ENCODE peak calls at places on chromosomes 4 and X, in ten cellular contexts. I is stomach, Q is lower lobe of right lung, K is upper lobe of left lung, G is BJ, B is brain microvascular endothelial cell, N is nephron progenitor cell, S is endothelial cell, W is lung, U is choroid plexus epithelial cell. M is an unnamed sample.

GRCh38 chr4:153620352-153620751 is 63.7 kb upstream of the TLR2 start:
- DNase-seq in I (no peak), Q (no peak), K (no peak), G (peak), B (no peak), N (no peak), S (no peak), W (no peak), U (peak), M (no peak)

GRCh38 chrX:70470850-70471289 is 26.2 kb downstream of the DLG3 start:
- DNase-seq in I (no peak), Q (no peak), K (no peak), G (no peak), B (no peak), N (no peak), S (no peak), W (no peak), U (no peak), M (no peak)

GRCh38 chr4:128635141-128635911 is 174.2 kb upstream of the JADE1 start:
- DNase-seq in I (peak), Q (peak), K (peak), G (no peak), B (no peak), N (no peak), S (no peak), W (peak), U (peak), M (no peak)

GRCh38 chr4:83010111-83010521 is 507 bp downstream of the LIN54 start:
- DNase-seq in I (no peak), Q (no peak), K (no peak), G (no peak), B (peak), N (no peak), S (no peak), W (no peak), U (peak), M (peak)

GRCh38 chr4:27000122-27000521 is 139.5 kb downstream of the STIM2 start:
- DNase-seq in I (no peak), Q (no peak), K (no peak), G (no peak), B (no peak), N (no peak), S (no peak), W (no peak), U (no peak), M (no peak)

GRCh38 chr4:106409901-106410889 is 41.6 kb upstream of the GIMD1 start:
- DNase-seq in I (no peak), Q (no peak), K (no peak), G (no peak), B (no peak), N (no peak), S (no peak), W (no peak), U (no peak), M (no peak)

GRCh38 chr4:73675623-73676022 is 55.4 kb upstream of the RASSF6 start:
- DNase-seq in I (no peak), Q (no peak), K (no peak), G (no peak), B (no peak), N (no peak), S (no peak), W (no peak), U (no peak), M (no peak)

GRCh38 chr4:128913228-128913627 is 103.7 kb downstream of the JADE1 start:
- DNase-seq in I (no peak), Q (no peak), K (no peak), G (no peak), B (no peak), N (no peak), S (no peak), W (no peak), U (no peak), M (peak)

GRCh38 chr4:19791422-19792113 is 460.1 kb upstream of the SLIT2 start:
- DNase-seq in I (no peak), Q (no peak), K (no peak), G (no peak), B (peak), N (no peak), S (no peak), W (no peak), U (peak), M (no peak)

GRCh38 chr4:120096508-120097297 is 30.1 kb upstream of the MAD2L1 start:
- DNase-seq in I (no peak), Q (no peak), K (no peak), G (no peak), B (no peak), N (no peak), S (no peak), W (no peak), U (no peak), M (no peak)

GRCh38 chrX:150879855-150880807 is 18.3 kb downstream of the CD99L2 start:
- DNase-seq in I (no peak), Q (no peak), K (no peak), G (no peak), B (no peak), N (no peak), S (no peak), W (no peak), U (no peak), M (no peak)

GRCh38 chr4:41885456-41885855 is 49.8 kb upstream of the TMEM33 start:
- DNase-seq in I (no peak), Q (no peak), K (no peak), G (no peak), B (no peak), N (no peak), S (no peak), W (no peak), U (no peak), M (no peak)

GRCh38 chr4:175147233-175147632 is 229.1 kb downstream of the ADAM29 start:
- DNase-seq in I (no peak), Q (no peak), K (no peak), G (no peak), B (no peak), N (no peak), S (no peak), W (no peak), U (no peak), M (no peak)

GRCh38 chr4:176425035-176425434 is 105.3 kb downstream of the SPCS3 start:
- DNase-seq in I (no peak), Q (no peak), K (no peak), G (no peak), B (no peak), N (no peak), S (no peak), W (no peak), U (peak), M (no peak)

GRCh38 chr4:119521306-119521705 is 107.3 kb downstream of the PDE5A start:
- DNase-seq in I (no peak), Q (no peak), K (no peak), G (no peak), B (no peak), N (no peak), S (no peak), W (no peak), U (no peak), M (no peak)

GRCh38 chr4:186854256-186854655 is 130.6 kb upstream of the FAT1 start:
- DNase-seq in I (no peak), Q (no peak), K (no peak), G (no peak), B (no peak), N (no peak), S (no peak), W (no peak), U (peak), M (no peak)

GRCh38 chrX:54116391-54116790 is 66.7 kb downstream of the FAM120C start:
- DNase-seq in I (no peak), Q (no peak), K (no peak), G (no peak), B (no peak), N (no peak), S (no peak), W (no peak), U (no peak), M (no peak)

GRCh38 chr4:159049780-159050375 is 53.0 kb upstream of the RAPGEF2 start:
- DNase-seq in I (no peak), Q (no peak), K (no peak), G (no peak), B (no peak), N (no peak), S (no peak), W (no peak), U (no peak), M (no peak)

GRCh38 chrX:104288961-104289360 is 34.2 kb upstream of the ESX1 start:
- DNase-seq in I (no peak), Q (no peak), K (no peak), G (no peak), B (no peak), N (no peak), S (no peak), W (no peak), U (no peak), M (no peak)

GRCh38 chr4:16524379-16524778 is 298.1 kb upstream of the TAPT1 start:
- DNase-seq in I (no peak), Q (no peak), K (no peak), G (no peak), B (no peak), N (no peak), S (no peak), W (no peak), U (no peak), M (no peak)

GRCh38 chr4:172688536-172688935 is 480.1 kb upstream of the GALNT7 start:
- DNase-seq in I (no peak), Q (no peak), K (no peak), G (no peak), B (no peak), N (no peak), S (no peak), W (no peak), U (peak), M (no peak)

GRCh38 chr4:663438-664428 is 10.3 kb downstream of the ATP5ME start:
- DNase-seq in I (peak), Q (peak), K (peak), G (no peak), B (no peak), N (peak), S (peak), W (peak), U (no peak), M (peak)

GRCh38 chrX:41334866-41335589 is 1.1 kb downstream of the DDX3X start:
- DNase-seq in I (peak), Q (peak), K (peak), G (no peak), B (peak), N (peak), S (peak), W (peak), U (peak), M (peak)

GRCh38 chr4:28225689-28226353 is 1365.2 kb downstream of the STIM2 start:
- DNase-seq in I (no peak), Q (no peak), K (no peak), G (no peak), B (no peak), N (no peak), S (no peak), W (no peak), U (peak), M (no peak)

GRCh38 chr4:158042591-158043030 is 130.2 kb downstream of the GASK1B start:
- DNase-seq in I (no peak), Q (no peak), K (no peak), G (peak), B (no peak), N (no peak), S (no peak), W (no peak), U (peak), M (no peak)

GRCh38 chr4:123659759-123660158 is 263.2 kb downstream of the SPRY1 start:
- DNase-seq in I (no peak), Q (no peak), K (no peak), G (no peak), B (no peak), N (no peak), S (no peak), W (no peak), U (peak), M (no peak)

GRCh38 chr4:7195546-7196282 is 3.4 kb downstream of the SORCS2 start:
- DNase-seq in I (no peak), Q (no peak), K (no peak), G (no peak), B (peak), N (no peak), S (no peak), W (no peak), U (peak), M (no peak)

GRCh38 chr4:153643406-153644016 is 40.6 kb upstream of the TLR2 start:
- DNase-seq in I (no peak), Q (no peak), K (no peak), G (peak), B (peak), N (no peak), S (no peak), W (no peak), U (peak), M (peak)

GRCh38 chr4:172985552-172985951 is 183.1 kb upstream of the GALNT7 start:
- DNase-seq in I (no peak), Q (no peak), K (no peak), G (no peak), B (no peak), N (no peak), S (no peak), W (no peak), U (no peak), M (no peak)

GRCh38 chrX:140821280-140821679 is 111.7 kb downstream of the LINC00632 start:
- DNase-seq in I (no peak), Q (no peak), K (no peak), G (no peak), B (no peak), N (no peak), S (no peak), W (no peak), U (no peak), M (no peak)

GRCh38 chr4:184475096-184475461 is 729 bp upstream of the IRF2 start:
- DNase-seq in I (peak), Q (peak), K (peak), G (no peak), B (peak), N (peak), S (peak), W (peak), U (peak), M (peak)

GRCh38 chr4:111689214-111689613 is 456.0 kb upstream of the FAM241A start:
- DNase-seq in I (no peak), Q (no peak), K (peak), G (peak), B (no peak), N (no peak), S (no peak), W (peak), U (peak), M (no peak)

GRCh38 chr4:187006189-187006618 is 282.5 kb upstream of the FAT1 start:
- DNase-seq in I (no peak), Q (no peak), K (no peak), G (no peak), B (no peak), N (no peak), S (no peak), W (no peak), U (peak), M (no peak)

GRCh38 chr4:86791126-86791525 is 58.1 kb downstream of the SLC10A6 start:
- DNase-seq in I (no peak), Q (no peak), K (no peak), G (no peak), B (no peak), N (no peak), S (peak), W (no peak), U (no peak), M (no peak)

GRCh38 chr4:3042226-3042625 is 32.1 kb downstream of the HTT-AS start:
- DNase-seq in I (no peak), Q (no peak), K (no peak), G (no peak), B (no peak), N (no peak), S (no peak), W (no peak), U (no peak), M (no peak)

GRCh38 chrX:16743604-16744325 is 24.4 kb downstream of the SYAP1 start:
- DNase-seq in I (no peak), Q (no peak), K (no peak), G (no peak), B (peak), N (no peak), S (no peak), W (no peak), U (peak), M (no peak)

GRCh38 chr4:8908206-8908893 is 36.7 kb upstream of the HMX1 start:
- DNase-seq in I (peak), Q (peak), K (peak), G (no peak), B (no peak), N (no peak), S (no peak), W (no peak), U (no peak), M (no peak)

GRCh38 chrX:117641913-117642656 is 474.5 kb downstream of the KLHL13 start:
- DNase-seq in I (no peak), Q (no peak), K (no peak), G (no peak), B (no peak), N (no peak), S (no peak), W (no peak), U (no peak), M (no peak)
- TF ChIP-seq CTCF in I (no peak), Q (no peak), K (no peak), G (no peak), B (no peak), N (no peak), S (no peak), W (no peak), U (no peak), M (no peak)

GRCh38 chr4:152103181-152103901 is 342.5 kb upstream of the GATB start:
- DNase-seq in I (no peak), Q (no peak), K (no peak), G (no peak), B (no peak), N (no peak), S (no peak), W (no peak), U (no peak), M (no peak)
- TF ChIP-seq CTCF in I (no peak), Q (no peak), K (no peak), G (no peak), B (no peak), N (no peak), S (no peak), W (no peak), U (no peak), M (no peak)

DNA sequence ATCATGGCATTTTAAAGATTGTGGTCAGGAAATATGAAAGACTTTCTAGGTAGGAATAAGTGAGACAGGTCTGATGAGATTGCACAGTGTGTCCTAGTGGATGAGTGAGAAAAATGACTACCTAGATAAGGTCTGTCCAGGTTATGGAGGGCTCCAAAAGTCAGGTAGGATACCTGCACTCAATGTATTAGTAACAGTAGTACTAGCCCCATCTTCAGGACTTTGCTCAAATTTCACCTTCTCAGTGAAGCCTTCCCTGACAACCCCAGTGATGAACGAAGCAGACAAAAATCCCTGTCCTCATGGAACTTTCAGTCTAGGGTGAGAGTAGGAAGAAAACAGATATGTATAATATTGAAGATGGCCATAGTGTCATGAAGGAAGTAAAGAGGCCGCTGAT is 85.7 kb downstream of the ZIC3 start:
- DNase-seq in I (no peak), Q (no peak), K (no peak), G (no peak), B (no peak), N (no peak), S (no peak), W (no peak), U (no peak), M (no peak)
- TF ChIP-seq CTCF in I (no peak), Q (no peak), K (no peak), G (no peak), B (no peak), N (no peak), S (no peak), W (no peak), U (no peak), M (no peak)

DNA sequence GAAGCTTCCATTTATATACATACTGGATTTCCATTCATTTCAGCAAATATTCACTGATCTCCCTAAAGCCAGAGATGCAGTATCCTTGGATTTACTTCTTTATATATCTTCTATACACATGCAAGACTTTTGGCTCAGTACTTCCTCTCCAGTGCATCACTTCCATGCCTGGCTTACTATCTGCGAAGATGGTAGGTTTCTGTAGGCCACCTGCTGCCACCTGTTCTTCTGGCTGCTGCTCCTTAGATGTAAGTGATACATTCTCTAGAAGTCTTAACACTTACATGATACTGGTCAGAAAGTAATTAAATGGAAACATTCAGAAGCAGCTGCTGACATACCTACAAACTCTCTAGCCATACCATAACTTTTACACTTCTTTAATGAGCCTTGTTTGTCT is 48.9 kb downstream of the TBC1D9 start:
- DNase-seq in I (no peak), Q (no peak), K (no peak), G (no peak), B (no peak), N (no peak), S (no peak), W (no peak), U (no peak), M (no peak)
- TF ChIP-seq CTCF in I (no peak), Q (no peak), K (no peak), G (no peak), B (no peak), N (no peak), S (no peak), W (no peak), U (no peak), M (no peak)

DNA sequence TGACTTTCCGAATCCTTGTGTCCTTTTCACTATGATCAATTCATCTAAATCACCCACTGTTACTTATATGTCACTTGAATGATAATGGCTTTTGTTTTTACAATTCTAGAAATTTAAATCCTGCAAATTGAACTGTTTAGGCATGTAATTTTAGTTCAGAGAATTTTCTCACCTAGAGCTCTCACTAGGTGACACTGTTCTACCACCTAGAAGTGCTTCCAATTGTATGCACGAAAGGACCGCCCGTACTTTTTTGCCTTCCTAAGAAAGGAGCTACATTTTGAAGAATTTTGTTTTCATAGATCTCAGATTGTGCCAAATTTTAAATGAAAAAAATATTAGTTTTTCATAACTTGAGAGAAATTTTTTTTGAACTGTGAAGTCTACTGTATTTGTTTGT is 481.6 kb upstream of the FSTL5 start:
- DNase-seq in I (no peak), Q (no peak), K (no peak), G (no peak), B (peak), N (no peak), S (no peak), W (no peak), U (peak), M (no peak)
- TF ChIP-seq CTCF in I (no peak), Q (no peak), K (no peak), G (no peak), B (peak), N (no peak), S (no peak), W (no peak), U (peak), M (no peak)

GRCh38 chrX:119496521-119496829 is 28.2 kb downstream of the SLC25A5 start:
- DNase-seq in I (no peak), Q (no peak), K (no peak), G (no peak), B (no peak), N (no peak), S (no peak), W (no peak), U (no peak), M (no peak)
- TF ChIP-seq CTCF in I (no peak), Q (no peak), K (no peak), G (no peak), B (no peak), N (no peak), S (no peak), W (no peak), U (no peak), M (no peak)

DNA sequence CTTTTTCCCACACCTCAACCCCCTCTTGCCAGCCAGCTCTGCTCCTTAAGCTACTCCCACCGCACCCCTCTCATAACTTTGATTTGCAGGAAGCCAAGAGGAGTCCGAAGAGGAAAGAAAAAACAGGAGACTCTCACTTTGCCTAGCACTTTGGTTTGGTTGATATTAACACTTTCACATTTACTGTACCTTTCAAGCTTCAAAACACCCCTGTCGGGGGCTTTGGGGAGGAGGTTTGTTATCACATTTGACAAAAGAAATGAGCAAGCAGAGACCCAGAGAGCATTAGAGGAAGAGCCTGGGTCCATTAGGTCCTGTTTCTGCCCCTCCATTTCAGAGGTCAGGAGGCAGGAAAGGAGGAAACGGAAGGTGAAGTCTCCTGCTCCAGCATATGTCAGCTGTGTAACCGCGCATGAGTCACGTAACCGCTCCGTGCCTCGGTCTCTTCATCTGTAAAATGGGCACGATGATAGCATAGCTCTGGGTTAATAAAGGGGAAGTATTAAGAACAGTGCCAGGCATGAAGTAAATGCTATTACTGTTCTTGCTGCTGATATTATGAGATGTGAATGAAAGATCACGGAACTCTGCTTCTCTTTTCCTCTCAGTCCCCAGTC is 201.9 kb upstream of the BCOR start:
- DNase-seq in I (no peak), Q (no peak), K (no peak), G (no peak), B (no peak), N (no peak), S (no peak), W (no peak), U (no peak), M (peak)
- TF ChIP-seq CTCF in I (no peak), Q (no peak), K (no peak), G (no peak), B (no peak), N (no peak), S (no peak), W (no peak), U (no peak), M (no peak)

GRCh38 chr4:180832086-180832485 is 1411.1 kb upstream of the TENM3 start:
- DNase-seq in I (no peak), Q (no peak), K (no peak), G (no peak), B (no peak), N (no peak), S (no peak), W (no peak), U (no peak), M (no peak)
- TF ChIP-seq CTCF in I (no peak), Q (no peak), K (no peak), G (no peak), B (peak), N (peak), S (peak), W (no peak), U (peak), M (no peak)

GRCh38 chr4:58732973-58733372 is 1622.8 kb upstream of the IGFBP7 start:
- DNase-seq in I (no peak), Q (no peak), K (no peak), G (no peak), B (no peak), N (no peak), S (no peak), W (no peak), U (peak), M (no peak)
- TF ChIP-seq CTCF in I (no peak), Q (no peak), K (no peak), G (no peak), B (no peak), N (no peak), S (no peak), W (no peak), U (peak), M (no peak)